ENCODE peak calls at places on chromosome 2, in seven cellular contexts. One of them, this sample, is unnamed.

GRCh38 chr2:188380280-188380679 is 88.6 kb downstream of the GULP1 start:
- DNase-seq in H9: no peak
- DNase-seq in trophoblast cell: no peak
- DNase-seq in mesendoderm: no peak
- DNase-seq in IMR-90: no peak
- DNase-seq in H1: no peak
- DNase-seq in mesenchymal stem cell: no peak
- DNase-seq in this sample: no peak

GRCh38 chr2:108635630-108636354 is 83.5 kb upstream of the RANBP2 start:
- DNase-seq in trophoblast cell: no peak
- DNase-seq in H9: no peak
- DNase-seq in mesendoderm: no peak
- DNase-seq in H1: no peak
- DNase-seq in mesenchymal stem cell: no peak
- DNase-seq in IMR-90: no peak
- DNase-seq in this sample: no peak

GRCh38 chr2:71952572-71953188 is 195.0 kb downstream of the CYP26B1 start:
- DNase-seq in trophoblast cell: peak
- DNase-seq in H9: no peak
- DNase-seq in H1: no peak
- DNase-seq in mesenchymal stem cell: no peak
- DNase-seq in IMR-90: no peak
- DNase-seq in mesendoderm: peak
- DNase-seq in this sample: no peak

GRCh38 chr2:43178602-43179542 is 47.5 kb downstream of the ZFP36L2 start:
- DNase-seq in trophoblast cell: peak
- DNase-seq in H9: peak
- DNase-seq in IMR-90: peak
- DNase-seq in mesendoderm: peak
- DNase-seq in mesenchymal stem cell: peak
- DNase-seq in H1: peak
- DNase-seq in this sample: no peak

GRCh38 chr2:197311521-197312033 is 997 bp upstream of the ANKRD44 start:
- DNase-seq in mesendoderm: peak
- DNase-seq in H9: no peak
- DNase-seq in trophoblast cell: peak
- DNase-seq in IMR-90: no peak
- DNase-seq in H1: no peak
- DNase-seq in mesenchymal stem cell: peak
- DNase-seq in this sample: no peak

GRCh38 chr2:19329445-19329844 is 29.0 kb downstream of the OSR1 start:
- DNase-seq in mesenchymal stem cell: no peak
- DNase-seq in H9: no peak
- DNase-seq in H1: no peak
- DNase-seq in trophoblast cell: no peak
- DNase-seq in mesendoderm: no peak
- DNase-seq in IMR-90: no peak
- DNase-seq in this sample: no peak

GRCh38 chr2:32865399-32866068 is 81.2 kb upstream of the LTBP1 start:
- DNase-seq in H1: no peak
- DNase-seq in mesenchymal stem cell: peak
- DNase-seq in IMR-90: peak
- DNase-seq in mesendoderm: no peak
- DNase-seq in trophoblast cell: peak
- DNase-seq in H9: no peak
- DNase-seq in this sample: no peak

GRCh38 chr2:15506231-15506819 is 54.8 kb downstream of the NBAS start:
- DNase-seq in trophoblast cell: no peak
- DNase-seq in mesenchymal stem cell: no peak
- DNase-seq in mesendoderm: no peak
- DNase-seq in H1: no peak
- DNase-seq in IMR-90: peak
- DNase-seq in H9: no peak
- DNase-seq in this sample: no peak

GRCh38 chr2:217102941-217103340 is 243.1 kb upstream of the TNP1 start:
- DNase-seq in IMR-90: no peak
- DNase-seq in H9: no peak
- DNase-seq in mesenchymal stem cell: no peak
- DNase-seq in mesendoderm: no peak
- DNase-seq in H1: no peak
- DNase-seq in trophoblast cell: no peak
- DNase-seq in this sample: no peak
- H2BK5ac ChIP-seq in IMR-90: peak
- H2BK5ac ChIP-seq in H9: no peak
- H2BK5ac ChIP-seq in mesenchymal stem cell: no peak
- H2BK5ac ChIP-seq in mesendoderm: no peak
- H2BK5ac ChIP-seq in H1: no peak
- H2BK5ac ChIP-seq in trophoblast cell: peak
- H2BK5ac ChIP-seq in this sample: no peak

DNA sequence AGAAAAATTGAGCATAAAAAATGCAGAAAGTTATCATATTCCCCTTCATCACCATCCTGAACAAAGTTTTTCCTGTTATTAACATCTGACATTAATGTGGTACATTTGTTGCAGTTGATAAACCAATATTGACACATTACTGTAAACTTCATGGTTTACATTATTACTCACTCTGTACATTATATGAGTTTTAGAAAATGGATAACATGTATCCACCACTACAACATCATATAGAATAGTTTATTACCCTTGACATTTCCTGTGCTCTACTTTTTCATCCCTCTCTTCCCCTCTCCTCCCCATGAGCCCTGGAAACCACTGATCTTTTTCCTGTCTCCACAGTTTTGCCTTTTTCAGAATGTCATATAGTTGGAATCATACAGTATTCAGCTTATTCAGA is 618.6 kb upstream of the TMEFF2 start:
- DNase-seq in mesendoderm: no peak
- DNase-seq in H9: no peak
- DNase-seq in mesenchymal stem cell: no peak
- DNase-seq in IMR-90: no peak
- DNase-seq in trophoblast cell: no peak
- DNase-seq in H1: no peak
- DNase-seq in this sample: no peak
- H2AK5ac ChIP-seq in mesendoderm: no peak
- H2AK5ac ChIP-seq in H9: no peak
- H2AK5ac ChIP-seq in mesenchymal stem cell: no peak
- H2AK5ac ChIP-seq in IMR-90: no peak
- H2AK5ac ChIP-seq in trophoblast cell: no peak
- H2AK5ac ChIP-seq in H1: no peak
- H2AK5ac ChIP-seq in this sample: no peak

DNA sequence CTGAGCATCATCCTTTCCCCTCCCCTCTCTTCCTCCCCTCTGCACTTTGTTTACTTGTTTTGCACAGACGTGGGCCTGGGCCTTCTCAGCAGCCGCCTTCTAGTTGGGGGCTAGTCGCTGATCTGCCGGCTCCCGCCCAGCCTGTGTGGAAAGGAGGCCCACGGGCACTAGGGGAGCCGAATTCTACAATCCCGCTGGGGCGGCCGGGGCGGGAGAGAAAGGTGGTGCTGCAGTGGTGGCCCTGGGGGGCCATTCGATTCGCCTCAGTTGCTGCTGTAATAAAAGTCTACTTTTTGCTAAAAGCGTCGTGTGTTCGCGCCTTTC is 261 bp upstream of the KRTCAP3 start:
- DNase-seq in trophoblast cell: no peak
- DNase-seq in mesendoderm: no peak
- DNase-seq in H1: no peak
- DNase-seq in H9: no peak
- DNase-seq in mesenchymal stem cell: no peak
- DNase-seq in IMR-90: no peak
- DNase-seq in this sample: no peak
- H3K4me2 ChIP-seq in trophoblast cell: peak
- H3K4me2 ChIP-seq in mesendoderm: no peak
- H3K4me2 ChIP-seq in H1: peak
- H3K4me2 ChIP-seq in H9: no peak
- H3K4me2 ChIP-seq in mesenchymal stem cell: no peak
- H3K4me2 ChIP-seq in IMR-90: no peak
- H3K4me2 ChIP-seq in this sample: peak

DNA sequence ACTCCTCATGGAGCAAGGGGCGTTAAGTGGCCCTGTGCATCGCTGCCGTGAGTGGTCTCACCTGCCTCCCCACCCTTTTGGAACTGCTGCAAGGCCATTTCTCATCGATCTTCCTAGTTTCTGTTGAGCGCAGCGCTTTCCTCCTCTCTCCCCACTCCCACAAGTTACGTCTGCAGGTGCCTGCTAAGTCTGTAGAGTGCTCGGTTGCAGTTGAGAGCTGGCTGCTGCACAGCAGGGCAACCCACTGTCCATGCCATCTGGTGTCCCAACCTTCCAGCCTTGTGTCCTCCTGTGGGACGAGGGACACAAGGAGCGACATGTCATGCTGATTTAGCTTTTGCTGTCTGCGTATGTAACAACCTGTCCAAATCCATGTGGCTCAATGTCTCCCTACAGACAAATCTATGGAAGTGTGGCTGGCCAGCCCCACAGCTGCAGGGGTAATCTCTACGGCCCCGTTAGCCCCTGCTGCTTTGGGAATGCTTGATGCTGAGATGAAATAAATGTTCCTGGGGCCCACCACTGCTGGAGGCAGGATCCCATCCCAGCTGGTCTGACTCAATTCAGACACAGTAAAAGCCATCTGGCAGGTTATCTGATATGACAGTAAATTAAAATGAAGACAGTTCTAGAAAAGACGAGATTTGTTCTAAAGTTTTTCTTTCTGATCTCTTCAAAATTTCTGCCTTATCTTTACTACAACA is 68.1 kb upstream of the TCF7L1 start:
- DNase-seq in IMR-90: no peak
- DNase-seq in mesenchymal stem cell: no peak
- DNase-seq in H9: peak
- DNase-seq in H1: no peak
- DNase-seq in trophoblast cell: no peak
- DNase-seq in mesendoderm: peak
- DNase-seq in this sample: no peak
- H2BK5ac ChIP-seq in IMR-90: no peak
- H2BK5ac ChIP-seq in mesenchymal stem cell: no peak
- H2BK5ac ChIP-seq in H9: no peak
- H2BK5ac ChIP-seq in H1: no peak
- H2BK5ac ChIP-seq in trophoblast cell: no peak
- H2BK5ac ChIP-seq in mesendoderm: no peak
- H2BK5ac ChIP-seq in this sample: no peak

This sample was measured in neuronal stem cell.